ENCODE peak calls at places on chromosome 4, in five cellular contexts. One of them, this sample, is unnamed.

GRCh38 chr4:93502991-93503390 is 325.6 kb upstream of the ATOH1 start:
- DNase-seq in Panc1: no peak
- DNase-seq in SK-N-SH: no peak
- DNase-seq in upper lobe of left lung: no peak
- DNase-seq in H1: no peak
- DNase-seq in this sample: no peak

GRCh38 chr4:1209821-1210220 is 37.4 kb upstream of the SPON2 start:
- DNase-seq in Panc1: no peak
- DNase-seq in SK-N-SH: peak
- DNase-seq in upper lobe of left lung: peak
- DNase-seq in H1: no peak
- DNase-seq in this sample: no peak

GRCh38 chr4:122759639-122760310 is 27.3 kb downstream of the BBS12 start:
- DNase-seq in Panc1: no peak
- DNase-seq in SK-N-SH: no peak
- DNase-seq in upper lobe of left lung: no peak
- DNase-seq in H1: no peak
- DNase-seq in this sample: no peak

GRCh38 chr4:54742636-54743399 is 85.1 kb downstream of the KIT start:
- DNase-seq in Panc1: no peak
- DNase-seq in SK-N-SH: no peak
- DNase-seq in upper lobe of left lung: no peak
- DNase-seq in H1: no peak
- DNase-seq in this sample: no peak

GRCh38 chr4:144646523-144647094 is 653 bp downstream of the HHIP start:
- DNase-seq in Panc1: no peak
- DNase-seq in SK-N-SH: peak
- DNase-seq in upper lobe of left lung: no peak
- DNase-seq in H1: no peak
- DNase-seq in this sample: no peak

GRCh38 chr4:7766661-7767345 is 172.9 kb downstream of the AFAP1 start:
- DNase-seq in Panc1: no peak
- DNase-seq in SK-N-SH: no peak
- DNase-seq in upper lobe of left lung: no peak
- DNase-seq in H1: no peak
- DNase-seq in this sample: no peak

GRCh38 chr4:112075129-112075753 is 70.0 kb upstream of the FAM241A start:
- DNase-seq in Panc1: peak
- DNase-seq in SK-N-SH: peak
- DNase-seq in upper lobe of left lung: no peak
- DNase-seq in H1: no peak
- DNase-seq in this sample: no peak

GRCh38 chr4:53497446-53498069 is 93.7 kb downstream of the LNX1 start:
- DNase-seq in Panc1: no peak
- DNase-seq in SK-N-SH: no peak
- DNase-seq in upper lobe of left lung: no peak
- DNase-seq in H1: no peak
- DNase-seq in this sample: no peak

GRCh38 chr4:140047017-140047640 is 106.9 kb downstream of the MAML3 start:
- DNase-seq in Panc1: no peak
- DNase-seq in SK-N-SH: no peak
- DNase-seq in upper lobe of left lung: no peak
- DNase-seq in H1: no peak
- DNase-seq in this sample: no peak

GRCh38 chr4:140684314-140684713 is 71.9 kb downstream of the TBC1D9 start:
- DNase-seq in Panc1: no peak
- DNase-seq in SK-N-SH: no peak
- DNase-seq in upper lobe of left lung: no peak
- DNase-seq in H1: no peak
- DNase-seq in this sample: no peak

GRCh38 chr4:8230891-8231290 is 31.8 kb downstream of the SH3TC1 start:
- DNase-seq in Panc1: no peak
- DNase-seq in SK-N-SH: no peak
- DNase-seq in upper lobe of left lung: no peak
- DNase-seq in H1: no peak
- DNase-seq in this sample: no peak

GRCh38 chr4:120008957-120009356 is 57.7 kb downstream of the MAD2L1 start:
- DNase-seq in Panc1: no peak
- DNase-seq in SK-N-SH: no peak
- DNase-seq in upper lobe of left lung: no peak
- DNase-seq in H1: no peak
- DNase-seq in this sample: no peak

GRCh38 chr4:85369703-85370380 is 105.1 kb upstream of the ARHGAP24 start:
- DNase-seq in Panc1: no peak
- DNase-seq in SK-N-SH: no peak
- DNase-seq in upper lobe of left lung: no peak
- DNase-seq in H1: no peak
- DNase-seq in this sample: no peak

GRCh38 chr4:113222006-113222405 is 172.6 kb downstream of the ANK2 start:
- DNase-seq in Panc1: no peak
- DNase-seq in SK-N-SH: no peak
- DNase-seq in upper lobe of left lung: no peak
- DNase-seq in H1: no peak
- DNase-seq in this sample: no peak

GRCh38 chr4:35253331-35253730 is 991.0 kb downstream of the ARAP2 start:
- DNase-seq in Panc1: no peak
- DNase-seq in SK-N-SH: no peak
- DNase-seq in upper lobe of left lung: no peak
- DNase-seq in H1: no peak
- DNase-seq in this sample: no peak

GRCh38 chr4:74661427-74662171 is 132.7 kb downstream of the BTC start:
- DNase-seq in Panc1: no peak
- DNase-seq in SK-N-SH: no peak
- DNase-seq in upper lobe of left lung: no peak
- DNase-seq in H1: no peak
- DNase-seq in this sample: no peak

GRCh38 chr4:154622598-154622997 is 10.1 kb upstream of the FGG start:
- DNase-seq in Panc1: no peak
- DNase-seq in SK-N-SH: peak
- DNase-seq in upper lobe of left lung: no peak
- DNase-seq in H1: no peak
- DNase-seq in this sample: no peak

GRCh38 chr4:23881052-23881501 is 8.8 kb downstream of the PPARGC1A start:
- DNase-seq in Panc1: no peak
- DNase-seq in SK-N-SH: no peak
- DNase-seq in upper lobe of left lung: no peak
- DNase-seq in H1: no peak
- DNase-seq in this sample: no peak

GRCh38 chr4:129604632-129605031 is 508.7 kb downstream of the C4orf33 start:
- DNase-seq in Panc1: no peak
- DNase-seq in SK-N-SH: no peak
- DNase-seq in upper lobe of left lung: no peak
- DNase-seq in H1: no peak
- DNase-seq in this sample: no peak

GRCh38 chr4:87977521-87978278 is 2.2 kb downstream of the SPP1 start:
- DNase-seq in Panc1: no peak
- DNase-seq in SK-N-SH: no peak
- DNase-seq in upper lobe of left lung: no peak
- DNase-seq in H1: no peak
- DNase-seq in this sample: no peak

GRCh38 chr4:188714907-188715306 is 575.7 kb downstream of the TRIML1 start:
- DNase-seq in Panc1: no peak
- DNase-seq in SK-N-SH: no peak
- DNase-seq in upper lobe of left lung: no peak
- DNase-seq in H1: no peak
- DNase-seq in this sample: no peak

GRCh38 chr4:42995343-42995944 is 102.9 kb downstream of the GRXCR1 start:
- DNase-seq in Panc1: peak
- DNase-seq in SK-N-SH: peak
- DNase-seq in upper lobe of left lung: no peak
- DNase-seq in H1: no peak
- DNase-seq in this sample: no peak

GRCh38 chr4:173505924-173506779 is 23.9 kb downstream of the HAND2 start:
- DNase-seq in Panc1: no peak
- DNase-seq in SK-N-SH: peak
- DNase-seq in upper lobe of left lung: peak
- DNase-seq in H1: no peak
- DNase-seq in this sample: peak

GRCh38 chr4:23815351-23815750 is 74.5 kb downstream of the PPARGC1A start:
- DNase-seq in Panc1: no peak
- DNase-seq in SK-N-SH: no peak
- DNase-seq in upper lobe of left lung: no peak
- DNase-seq in H1: no peak
- DNase-seq in this sample: no peak

GRCh38 chr4:129378346-129378745 is 282.4 kb downstream of the C4orf33 start:
- DNase-seq in Panc1: no peak
- DNase-seq in SK-N-SH: no peak
- DNase-seq in upper lobe of left lung: no peak
- DNase-seq in H1: no peak
- DNase-seq in this sample: no peak

GRCh38 chr4:155762351-155762750 is 3.5 kb downstream of the GUCY1B1 start:
- DNase-seq in Panc1: no peak
- DNase-seq in SK-N-SH: no peak
- DNase-seq in upper lobe of left lung: no peak
- DNase-seq in H1: no peak
- DNase-seq in this sample: no peak

GRCh38 chr4:14059006-14059405 is 431.5 kb upstream of the BOD1L1 start:
- DNase-seq in Panc1: no peak
- DNase-seq in SK-N-SH: no peak
- DNase-seq in upper lobe of left lung: no peak
- DNase-seq in H1: no peak
- DNase-seq in this sample: no peak

GRCh38 chr4:2337896-2338295 is 76.0 kb upstream of the MXD4 start:
- DNase-seq in Panc1: no peak
- DNase-seq in SK-N-SH: no peak
- DNase-seq in upper lobe of left lung: no peak
- DNase-seq in H1: no peak
- DNase-seq in this sample: no peak

GRCh38 chr4:7828926-7829325 is 110.7 kb downstream of the AFAP1 start:
- DNase-seq in Panc1: no peak
- DNase-seq in SK-N-SH: no peak
- DNase-seq in upper lobe of left lung: no peak
- DNase-seq in H1: no peak
- DNase-seq in this sample: no peak

GRCh38 chr4:76256032-76256431 is 4.5 kb downstream of the FAM47E start:
- DNase-seq in Panc1: no peak
- DNase-seq in SK-N-SH: no peak
- DNase-seq in upper lobe of left lung: no peak
- DNase-seq in H1: no peak
- DNase-seq in this sample: no peak
- TF ChIP-seq POLR2AphosphoS5 in Panc1: no peak
- TF ChIP-seq POLR2AphosphoS5 in SK-N-SH: no peak
- TF ChIP-seq POLR2AphosphoS5 in upper lobe of left lung: no peak
- TF ChIP-seq POLR2AphosphoS5 in H1: no peak
- TF ChIP-seq POLR2AphosphoS5 in this sample: no peak

DNA sequence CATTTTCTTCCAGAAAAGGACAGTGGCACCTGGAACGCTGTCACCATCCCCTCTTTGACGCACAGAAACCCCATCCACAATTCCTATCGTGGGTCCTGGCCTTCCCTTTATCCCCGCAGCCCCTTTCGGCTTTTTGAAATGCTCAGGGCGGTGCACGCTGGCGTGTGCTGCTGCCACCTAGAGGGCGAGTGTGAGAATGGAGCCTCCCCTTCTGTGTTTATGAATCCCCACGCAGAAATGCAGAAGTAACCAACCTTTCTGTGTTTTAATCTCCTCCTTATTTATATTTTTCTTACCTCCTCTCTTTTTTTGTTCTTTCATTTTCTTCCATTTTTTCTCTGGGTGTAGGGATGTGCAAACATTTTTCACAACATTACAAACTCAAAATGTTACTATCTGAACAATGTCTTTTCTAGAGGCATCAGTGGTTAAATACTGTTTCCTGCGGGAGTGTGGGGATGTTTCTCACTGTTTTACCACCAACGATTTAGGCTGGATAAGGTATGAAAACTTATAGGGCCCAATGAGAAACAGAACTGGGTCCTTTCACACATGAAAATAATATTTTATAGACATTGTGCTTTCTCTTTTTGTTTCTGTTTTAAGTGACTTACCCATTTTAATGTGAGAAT is 50.0 kb downstream of the TMA16 start:
- DNase-seq in Panc1: no peak
- DNase-seq in SK-N-SH: peak
- DNase-seq in upper lobe of left lung: peak
- DNase-seq in H1: no peak
- DNase-seq in this sample: no peak
- TF ChIP-seq POLR2AphosphoS5 in Panc1: no peak
- TF ChIP-seq POLR2AphosphoS5 in SK-N-SH: no peak
- TF ChIP-seq POLR2AphosphoS5 in upper lobe of left lung: no peak
- TF ChIP-seq POLR2AphosphoS5 in H1: no peak
- TF ChIP-seq POLR2AphosphoS5 in this sample: no peak

DNA sequence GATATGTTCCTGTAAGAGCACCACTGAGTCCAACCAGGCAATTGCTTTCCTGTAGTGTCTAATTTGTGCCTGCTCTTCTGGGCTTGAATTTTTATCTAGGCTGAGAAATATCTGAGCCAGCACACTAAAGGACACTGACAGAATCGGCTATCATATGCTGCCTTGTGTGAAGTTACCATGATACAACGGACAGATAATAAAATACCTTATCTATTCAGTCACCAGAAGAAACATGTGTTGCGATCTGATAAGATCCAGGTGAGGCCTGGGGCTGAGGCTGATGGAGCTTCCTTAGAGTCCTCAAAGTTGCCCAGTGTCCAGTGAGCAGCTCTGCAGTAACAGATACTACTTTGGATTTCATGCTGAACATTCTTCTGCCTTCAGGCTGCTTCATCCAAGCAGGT is 111.8 kb downstream of the ZNF518B start:
- DNase-seq in Panc1: no peak
- DNase-seq in SK-N-SH: no peak
- DNase-seq in upper lobe of left lung: no peak
- DNase-seq in H1: no peak
- DNase-seq in this sample: no peak
- TF ChIP-seq POLR2AphosphoS5 in Panc1: no peak
- TF ChIP-seq POLR2AphosphoS5 in SK-N-SH: no peak
- TF ChIP-seq POLR2AphosphoS5 in upper lobe of left lung: no peak
- TF ChIP-seq POLR2AphosphoS5 in H1: no peak
- TF ChIP-seq POLR2AphosphoS5 in this sample: no peak

DNA sequence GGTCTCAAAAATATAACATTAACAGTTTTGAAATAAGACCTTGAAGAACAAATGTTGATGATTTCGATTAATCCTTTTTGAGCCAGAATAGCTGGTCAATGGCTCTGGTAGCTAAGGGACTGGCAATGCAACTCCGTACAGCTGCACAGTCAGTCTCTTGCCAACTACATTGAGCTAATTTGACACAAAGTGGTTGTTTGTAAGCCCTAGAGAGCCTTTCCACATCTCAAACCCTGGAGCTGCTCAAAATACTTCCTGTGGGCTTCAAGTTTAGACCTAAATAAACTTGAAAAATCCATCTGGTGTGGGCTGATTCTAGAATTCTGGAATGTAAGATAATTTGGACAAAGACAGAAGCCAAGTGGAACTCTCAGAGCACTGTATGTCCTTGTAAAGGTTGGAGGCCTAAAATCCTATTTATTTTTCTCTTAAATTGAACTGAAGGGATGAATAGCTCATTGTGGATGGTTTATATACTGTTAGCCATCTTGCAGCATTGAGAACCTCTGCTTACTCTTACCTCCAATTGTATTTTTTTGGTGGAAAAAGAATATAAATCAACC is 380.8 kb downstream of the SPRY1 start:
- DNase-seq in Panc1: no peak
- DNase-seq in SK-N-SH: no peak
- DNase-seq in upper lobe of left lung: no peak
- DNase-seq in H1: no peak
- DNase-seq in this sample: no peak
- TF ChIP-seq POLR2AphosphoS5 in Panc1: no peak
- TF ChIP-seq POLR2AphosphoS5 in SK-N-SH: no peak
- TF ChIP-seq POLR2AphosphoS5 in upper lobe of left lung: no peak
- TF ChIP-seq POLR2AphosphoS5 in H1: no peak
- TF ChIP-seq POLR2AphosphoS5 in this sample: no peak